ENCODE peak calls at places on chromosomes 3 and 15, in four cellular contexts. F is endothelial cell, O is suprapubic skin, X is stomach. H is an unnamed sample.

GRCh38 chr3:98978068-98978811 is 76.7 kb upstream of the DCBLD2 start:
- DNase-seq in F (no peak), O (no peak), X (no peak), H (no peak)

GRCh38 chr3:44584646-44585501 is at the start of gene ZNF660:
- DNase-seq in F (peak; percentile 81), O (peak; percentile 80), X (peak; percentile 27), H (peak; percentile 3)

GRCh38 chr15:70432924-70433500 is 330.3 kb downstream of the UACA start:
- DNase-seq in F (no peak), O (no peak), X (no peak), H (no peak)

GRCh38 chr3:40207796-40208195 is 101.7 kb upstream of the EIF1B start:
- DNase-seq in F (no peak), O (no peak), X (no peak), H (no peak)

GRCh38 chr3:98269846-98270245 is 5.8 kb downstream of the OR5H6 start:
- DNase-seq in F (no peak), O (no peak), X (no peak), H (no peak)

GRCh38 chr15:95557226-95558046 is 773.1 kb upstream of the NR2F2 start:
- DNase-seq in F (no peak), O (no peak), X (no peak), H (no peak)

GRCh38 chr3:192409838-192410683 is 317.3 kb downstream of the FGF12 start:
- DNase-seq in F (peak; percentile 45), O (no peak), X (no peak), H (no peak)

GRCh38 chr3:141482250-141482937 is 4.4 kb upstream of the RASA2 start:
- DNase-seq in F (no peak), O (no peak), X (no peak), H (no peak)

GRCh38 chr3:120802916-120803315 is 60.4 kb downstream of the GTF2E1 start:
- DNase-seq in F (no peak), O (no peak), X (no peak), H (no peak)

GRCh38 chr15:34370129-34370528 is 3.1 kb upstream of the LPCAT4 start:
- DNase-seq in F (no peak), O (no peak), X (no peak), H (no peak)

GRCh38 chr3:63479661-63480035 is 172.8 kb upstream of the SNTN start:
- DNase-seq in F (no peak), O (no peak), X (no peak), H (no peak)

GRCh38 chr3:127674793-127675189 is 2.0 kb downstream of the ABTB1 start:
- DNase-seq in F (no peak), O (peak; percentile 60), X (peak; percentile 13), H (no peak)

GRCh38 chr15:41894251-41894790 is 468 bp upstream of the SPTBN5 start:
- DNase-seq in F (no peak), O (no peak), X (no peak), H (no peak)

GRCh38 chr15:41893422-41894250 is at the start of gene SPTBN5:
- DNase-seq in F (no peak), O (peak; percentile 74), X (no peak), H (no peak)

GRCh38 chr15:41895957-41896356 is 2.1 kb upstream of the SPTBN5 start:
- DNase-seq in F (no peak), O (no peak), X (no peak), H (no peak)

GRCh38 chr15:41895491-41895890 is 1.6 kb upstream of the SPTBN5 start:
- DNase-seq in F (no peak), O (no peak), X (no peak), H (no peak)

DNA sequence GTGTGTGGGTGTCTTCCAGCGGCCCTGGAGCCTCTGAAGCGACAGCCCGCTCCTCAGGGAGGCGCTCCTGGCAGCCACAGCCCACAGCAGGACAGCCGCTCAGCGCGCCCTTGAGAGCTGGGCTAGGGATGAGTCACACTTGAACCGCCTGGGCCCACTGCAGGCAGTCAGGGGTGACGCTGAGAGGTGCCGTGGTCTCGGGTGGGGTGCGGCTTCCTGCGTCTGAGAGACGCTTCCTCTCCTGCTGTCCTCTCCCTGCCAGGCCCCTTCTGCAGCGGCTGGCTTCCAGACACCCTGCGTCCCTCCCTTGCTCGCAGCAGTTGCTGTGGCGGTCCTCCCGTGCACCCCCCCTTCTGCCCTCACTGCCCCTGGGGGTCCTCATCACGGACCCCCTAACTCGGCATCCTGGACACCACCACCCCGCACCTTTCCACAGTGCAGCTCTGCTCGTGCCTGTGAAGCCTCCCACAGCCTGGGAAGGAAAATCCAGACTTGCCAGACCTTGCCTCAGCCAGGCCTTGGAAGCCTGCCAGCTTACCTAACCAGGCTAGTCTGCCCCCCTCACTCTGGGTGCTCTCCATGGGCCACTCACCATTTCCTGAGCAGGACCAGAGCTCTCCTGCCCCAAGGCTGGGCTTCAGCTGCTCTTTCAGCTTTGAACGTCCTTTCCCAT is 1.1 kb upstream of the SPTBN5 start:
- DNase-seq in F (no peak), O (peak; percentile 90), X (peak; percentile 68), H (peak; percentile 24)
- TF ChIP-seq CTCF in F (no peak), O (peak; percentile 17), X (no peak), H (no peak)

DNA sequence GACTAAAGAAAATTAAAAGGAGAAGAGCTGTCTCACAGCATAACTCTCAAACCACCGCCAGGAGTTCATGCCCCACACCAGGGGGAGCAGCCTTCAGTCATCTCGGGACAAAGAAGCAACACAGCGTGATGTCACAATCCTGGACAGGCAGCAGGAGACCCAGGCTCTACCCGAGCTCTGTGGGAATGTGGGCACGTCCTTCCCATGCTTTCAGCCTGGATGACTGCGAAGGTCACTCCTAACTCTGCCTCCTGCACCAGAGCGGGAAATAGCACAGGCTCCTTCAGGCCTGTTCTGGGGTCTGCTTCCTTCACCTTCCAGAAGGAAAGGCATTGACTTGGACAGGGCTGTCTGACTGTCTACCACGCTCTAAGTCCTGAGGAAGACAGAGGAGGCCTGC is 31.3 kb downstream of the NOX5 start:
- DNase-seq in F (no peak), O (no peak), X (no peak), H (no peak)
- TF ChIP-seq CTCF in F (no peak), O (no peak), X (no peak), H (no peak)

DNA sequence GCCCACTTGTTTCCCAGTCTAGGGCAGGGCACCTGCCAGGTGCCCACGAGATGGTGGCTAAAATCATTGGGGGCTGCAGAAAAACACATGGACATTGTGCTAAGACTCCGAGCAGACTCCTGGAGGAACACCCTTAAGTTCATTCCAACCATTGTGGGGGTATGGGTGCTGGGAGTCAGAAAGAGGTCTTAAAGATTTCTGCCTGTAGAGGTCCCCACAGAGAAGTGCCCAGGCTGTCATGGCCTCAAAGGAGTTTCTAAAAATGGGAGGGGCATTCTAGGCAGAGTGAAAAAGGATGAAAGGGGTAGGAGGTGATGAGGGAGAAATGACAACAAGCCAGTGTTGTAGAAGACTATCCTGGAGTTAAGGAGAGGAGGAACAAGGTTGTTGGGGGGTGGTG is 17.1 kb downstream of the RBP1 start:
- DNase-seq in F (no peak), O (no peak), X (no peak), H (no peak)
- TF ChIP-seq CTCF in F (no peak), O (no peak), X (no peak), H (no peak)

DNA sequence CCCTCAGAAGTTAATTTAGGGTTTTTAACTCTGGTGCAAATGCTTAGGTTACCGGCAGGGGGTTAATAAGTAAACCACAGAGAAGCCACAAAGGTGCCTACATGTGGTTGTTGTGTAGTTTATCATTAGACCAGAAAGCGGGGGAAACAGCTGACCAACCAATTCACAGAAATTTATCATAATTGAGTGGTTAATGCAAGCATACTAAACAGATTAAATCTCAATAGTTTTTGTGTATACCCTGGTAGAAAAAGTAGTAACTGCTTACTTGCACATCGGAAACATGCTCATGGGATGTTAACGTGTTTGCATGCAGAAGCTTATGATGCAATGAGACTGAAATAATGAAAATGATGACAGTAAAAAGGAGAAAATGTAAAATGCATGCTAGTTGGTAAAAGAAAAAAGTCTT is 316.0 kb downstream of the PTPRG start:
- DNase-seq in F (no peak), O (no peak), X (no peak), H (no peak)
- TF ChIP-seq CTCF in F (peak; percentile 16), O (no peak), X (no peak), H (no peak)

GRCh38 chr15:45790325-45790943 is 155.6 kb downstream of the SQOR start:
- DNase-seq in F (peak; percentile 10), O (no peak), X (peak; percentile 35), H (no peak)
- TF ChIP-seq CTCF in F (peak; percentile 47), O (peak; percentile 28), X (peak; percentile 32), H (peak; percentile 42)

DNA sequence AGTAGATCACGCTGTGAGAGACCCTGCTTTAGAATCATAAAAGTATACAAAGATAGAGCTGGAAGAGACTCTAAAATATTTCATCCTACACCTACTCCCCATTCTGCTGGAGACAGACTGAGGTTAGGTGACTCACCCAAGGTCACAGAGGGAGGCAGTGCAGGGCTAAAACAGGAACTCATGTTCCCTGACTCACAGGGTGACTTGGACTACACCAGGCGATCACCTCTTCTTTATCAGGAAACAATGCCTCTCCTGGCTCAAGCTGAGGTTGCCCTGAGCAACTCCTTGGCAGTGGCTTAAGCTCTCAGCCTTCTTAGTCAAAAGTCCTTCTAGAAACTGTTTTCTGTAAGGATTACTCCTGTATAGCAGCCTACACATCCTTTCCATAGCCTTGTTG is 26.4 kb upstream of the TNFAIP8L3 start:
- DNase-seq in F (no peak), O (no peak), X (no peak), H (no peak)
- TF ChIP-seq CTCF in F (no peak), O (no peak), X (no peak), H (no peak)

GRCh38 chr15:97995881-97996603 is 35.5 kb downstream of the ARRDC4 start:
- DNase-seq in F (peak; percentile 12), O (no peak), X (peak; percentile 37), H (no peak)
- TF ChIP-seq CTCF in F (peak; percentile 36), O (peak; percentile 17), X (no peak), H (no peak)

GRCh38 chr15:74988007-74988800 is 7.2 kb upstream of the SCAMP5 start:
- DNase-seq in F (peak; percentile 68), O (no peak), X (peak; percentile 49), H (no peak)
- TF ChIP-seq CTCF in F (no peak), O (no peak), X (no peak), H (no peak)

GRCh38 chr3:14281053-14281452 is 102.4 kb downstream of the LSM3 start:
- DNase-seq in F (no peak), O (no peak), X (no peak), H (no peak)

GRCh38 chr3:14282001-14282705 is 103.5 kb downstream of the LSM3 start:
- DNase-seq in F (no peak), O (no peak), X (no peak), H (no peak)

GRCh38 chr3:14283821-14284438 is 105.3 kb downstream of the LSM3 start:
- DNase-seq in F (no peak), O (no peak), X (no peak), H (no peak)

GRCh38 chr3:14283092-14283820 is 104.6 kb downstream of the LSM3 start:
- DNase-seq in F (no peak), O (no peak), X (no peak), H (peak; percentile 31)

DNA sequence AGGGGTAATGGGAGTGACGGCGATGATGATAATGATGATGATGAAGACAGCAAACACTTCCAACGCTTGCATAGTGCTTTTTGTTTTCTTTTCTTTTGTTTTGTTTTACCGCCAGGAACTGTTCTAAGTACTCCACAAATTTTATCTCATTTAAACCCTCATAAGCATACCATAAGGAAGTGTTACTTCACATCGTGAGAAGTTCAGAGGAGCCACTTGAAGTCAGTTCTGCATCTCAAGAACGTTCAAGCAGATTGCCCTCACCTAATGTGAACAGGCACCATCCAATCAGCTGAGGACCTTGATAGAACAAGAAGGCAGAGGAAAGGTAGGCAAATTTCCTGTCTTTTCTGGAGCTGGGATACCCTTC is 104.1 kb downstream of the LSM3 start:
- DNase-seq in F (no peak), O (no peak), X (no peak), H (no peak)
- TF ChIP-seq CTCF in F (no peak), O (no peak), X (no peak), H (no peak)